ENCODE peak calls at places on chromosomes 1 and 21, in four cellular contexts. One of them, this sample, is unnamed.

GRCh38 chr1:71850515-71850914 is 431.8 kb downstream of the NEGR1 start:
- DNase-seq in RWPE2: no peak
- DNase-seq in activated naive CD4-positive, alpha-beta T cell treated with anti-CD3 and anti-CD28 coated beads, Interleukin-2, amount 10 ng/mL, durations not matched to agents 7 days and 5 days: no peak
- DNase-seq in Caki2: no peak
- DNase-seq in this sample: no peak

GRCh38 chr1:101410048-101410878 is 173.4 kb downstream of the S1PR1 start:
- DNase-seq in RWPE2: no peak
- DNase-seq in activated naive CD4-positive, alpha-beta T cell treated with anti-CD3 and anti-CD28 coated beads, Interleukin-2, amount 10 ng/mL, durations not matched to agents 7 days and 5 days: no peak
- DNase-seq in Caki2: no peak
- DNase-seq in this sample: no peak

GRCh38 chr1:234603221-234604204 is 6.5 kb downstream of the IRF2BP2 start:
- DNase-seq in RWPE2: no peak
- DNase-seq in activated naive CD4-positive, alpha-beta T cell treated with anti-CD3 and anti-CD28 coated beads, Interleukin-2, amount 10 ng/mL, durations not matched to agents 7 days and 5 days: no peak
- DNase-seq in Caki2: peak; percentile 46
- DNase-seq in this sample: peak; percentile 73

GRCh38 chr1:10429868-10430215 is 391 bp upstream of the CENPS start:
- DNase-seq in RWPE2: no peak
- DNase-seq in activated naive CD4-positive, alpha-beta T cell treated with anti-CD3 and anti-CD28 coated beads, Interleukin-2, amount 10 ng/mL, durations not matched to agents 7 days and 5 days: peak; percentile 44
- DNase-seq in Caki2: no peak
- DNase-seq in this sample: no peak

GRCh38 chr1:243440406-243440805 is 184.6 kb downstream of the SDCCAG8 start:
- DNase-seq in RWPE2: no peak
- DNase-seq in activated naive CD4-positive, alpha-beta T cell treated with anti-CD3 and anti-CD28 coated beads, Interleukin-2, amount 10 ng/mL, durations not matched to agents 7 days and 5 days: no peak
- DNase-seq in Caki2: no peak
- DNase-seq in this sample: no peak

GRCh38 chr21:33244082-33244780 is 14.5 kb downstream of the IFNAR2 start:
- DNase-seq in RWPE2: no peak
- DNase-seq in activated naive CD4-positive, alpha-beta T cell treated with anti-CD3 and anti-CD28 coated beads, Interleukin-2, amount 10 ng/mL, durations not matched to agents 7 days and 5 days: no peak
- DNase-seq in Caki2: no peak
- DNase-seq in this sample: no peak

GRCh38 chr21:43675871-43676270 is 16.5 kb downstream of the RRP1B start:
- DNase-seq in RWPE2: no peak
- DNase-seq in activated naive CD4-positive, alpha-beta T cell treated with anti-CD3 and anti-CD28 coated beads, Interleukin-2, amount 10 ng/mL, durations not matched to agents 7 days and 5 days: no peak
- DNase-seq in Caki2: no peak
- DNase-seq in this sample: no peak

GRCh38 chr1:201686709-201687455 is 142.1 kb upstream of the IPO9 start:
- DNase-seq in RWPE2: no peak
- DNase-seq in activated naive CD4-positive, alpha-beta T cell treated with anti-CD3 and anti-CD28 coated beads, Interleukin-2, amount 10 ng/mL, durations not matched to agents 7 days and 5 days: no peak
- DNase-seq in Caki2: peak; percentile 66
- DNase-seq in this sample: no peak

GRCh38 chr1:248714248-248714647 is 11.7 kb upstream of the OR14I1 start:
- DNase-seq in RWPE2: no peak
- DNase-seq in activated naive CD4-positive, alpha-beta T cell treated with anti-CD3 and anti-CD28 coated beads, Interleukin-2, amount 10 ng/mL, durations not matched to agents 7 days and 5 days: no peak
- DNase-seq in Caki2: peak; percentile 10
- DNase-seq in this sample: no peak

GRCh38 chr21:42635848-42636534 is 17.4 kb upstream of the PDE9A start:
- DNase-seq in RWPE2: no peak
- DNase-seq in activated naive CD4-positive, alpha-beta T cell treated with anti-CD3 and anti-CD28 coated beads, Interleukin-2, amount 10 ng/mL, durations not matched to agents 7 days and 5 days: no peak
- DNase-seq in Caki2: no peak
- DNase-seq in this sample: no peak

GRCh38 chr1:8986814-8987190 is 39.4 kb downstream of the SLC2A7 start:
- DNase-seq in RWPE2: no peak
- DNase-seq in activated naive CD4-positive, alpha-beta T cell treated with anti-CD3 and anti-CD28 coated beads, Interleukin-2, amount 10 ng/mL, durations not matched to agents 7 days and 5 days: peak; percentile 65
- DNase-seq in Caki2: no peak
- DNase-seq in this sample: no peak

This sample was measured in RKO.